ENCODE peak calls at places on chromosomes 7 and 10, in four cellular contexts. E, H, A and O are unnamed samples.

GRCh38 chr10:12180221-12180974 is 15.3 kb downstream of the NUDT5 start:
- DNase-seq in E (no peak), H (no peak), A (no peak), O (no peak)

GRCh38 chr7:32588657-32589056 is 93.4 kb downstream of the AVL9 start:
- DNase-seq in A (no peak), H (no peak), E (peak), O (peak)

GRCh38 chr7:135650831-135651573 is 11.3 kb upstream of the STMP1 start:
- DNase-seq in E (no peak), H (no peak), A (no peak), O (no peak)

GRCh38 chr7:44767912-44768662 is 19.4 kb downstream of the ZMIZ2 start:
- DNase-seq in A (no peak), H (no peak), E (no peak), O (peak)

GRCh38 chr7:21028186-21028989 is 241.7 kb upstream of the SP8 start:
- DNase-seq in H (no peak), E (no peak), A (no peak), O (no peak)

GRCh38 chr10:96695366-96695765 is 24.9 kb downstream of the PIK3AP1 start:
- DNase-seq in A (no peak), E (no peak), H (no peak), O (no peak)

GRCh38 chr10:43971306-43971705 is 322.6 kb upstream of the ZNF32 start:
- DNase-seq in E (no peak), H (no peak), A (no peak), O (no peak)

GRCh38 chr10:986137-986825 is 2.0 kb upstream of the GTPBP4 start:
- DNase-seq in E (no peak), H (no peak), A (no peak), O (peak)

GRCh38 chr7:11331128-11332102 is 357.7 kb downstream of the PHF14 start:
- DNase-seq in E (no peak), A (no peak), H (no peak), O (no peak)

GRCh38 chr7:141675431-141676210 is 26.3 kb downstream of the DENND11 start:
- DNase-seq in A (no peak), E (no peak), H (no peak), O (no peak)

GRCh38 chr10:71891437-71891836 is 40.4 kb upstream of the PSAP start:
- DNase-seq in H (no peak), A (no peak), E (no peak), O (no peak)

GRCh38 chr7:127943541-127944521 is 87.4 kb downstream of the LRRC4 start:
- DNase-seq in E (no peak), H (no peak), A (no peak), O (no peak)

GRCh38 chr7:43625453-43625852 is 42.5 kb downstream of the STK17A start:
- DNase-seq in H (no peak), A (no peak), E (no peak), O (no peak)

GRCh38 chr10:110739811-110740271 is 95.7 kb downstream of the RBM20 start:
- DNase-seq in H (no peak), E (peak), A (peak), O (no peak)

GRCh38 chr10:70206762-70207161 is 26.5 kb downstream of the PPA1 start:
- DNase-seq in H (no peak), A (no peak), E (no peak), O (no peak)

GRCh38 chr10:94279835-94280709 is 82.7 kb downstream of the NOC3L start:
- DNase-seq in H (peak), A (peak), E (peak), O (peak)

GRCh38 chr7:148501707-148502139 is 88.8 kb upstream of the C7orf33 start:
- DNase-seq in H (peak), A (no peak), E (no peak), O (no peak)
- TF ChIP-seq FOSL1 in H (no peak), A (no peak), E (no peak), O (no peak)

GRCh38 chr10:124087672-124088634 is 5.4 kb downstream of the CHST15 start:
- DNase-seq in E (no peak), H (no peak), A (no peak), O (no peak)
- TF ChIP-seq FOSL1 in E (no peak), H (no peak), A (no peak), O (no peak)

DNA sequence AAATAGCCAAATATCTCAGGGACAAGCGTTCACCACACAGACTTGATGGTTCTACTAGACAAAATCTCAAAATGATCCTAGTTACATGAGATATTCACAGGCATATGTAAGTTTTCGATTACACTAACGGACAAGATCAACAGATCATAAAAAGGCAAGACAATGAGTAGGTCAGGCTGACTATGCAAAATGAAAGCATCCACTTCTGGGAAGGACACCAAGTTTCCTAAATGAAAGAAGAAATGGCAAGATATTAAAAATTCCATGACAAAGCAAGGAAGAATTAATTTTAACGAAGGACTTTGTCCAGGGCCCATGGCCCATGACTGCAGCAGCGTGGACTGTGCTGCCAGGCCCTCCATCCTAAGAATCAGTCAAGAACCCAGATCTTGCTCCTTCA is 182.3 kb upstream of the FRMD4A start:
- DNase-seq in A (no peak), E (no peak), H (no peak), O (no peak)
- TF ChIP-seq FOSL1 in A (no peak), E (no peak), H (no peak), O (no peak)

DNA sequence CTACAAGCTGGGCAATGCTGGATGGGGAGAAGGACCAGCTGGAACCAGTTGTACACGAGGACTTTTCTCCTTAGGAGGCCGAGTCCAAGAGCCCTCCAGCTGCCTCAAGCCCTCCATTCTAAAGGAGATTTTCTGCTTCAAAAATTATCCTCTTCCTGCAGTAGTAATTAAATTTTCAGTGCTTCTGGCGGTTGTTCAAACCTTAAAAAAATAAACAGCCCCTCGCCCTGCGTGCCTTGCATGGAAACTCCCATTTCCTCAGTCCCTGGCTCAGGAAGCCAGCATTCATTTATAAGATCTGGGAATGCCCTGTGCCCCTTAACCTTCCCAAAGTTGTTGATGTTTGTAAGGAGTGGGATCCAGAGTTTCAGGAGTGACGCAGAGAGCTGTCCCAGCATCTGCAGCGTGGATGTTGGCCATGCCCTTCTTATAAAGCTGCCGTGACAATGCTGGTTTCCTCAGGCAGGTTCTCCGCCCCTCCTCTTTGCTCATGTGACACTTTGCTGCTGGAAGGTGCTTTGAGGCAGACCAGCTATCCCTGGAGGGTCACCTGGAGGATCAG is 24.0 kb upstream of the ACTR3B start:
- DNase-seq in H (no peak), A (no peak), E (no peak), O (no peak)
- TF ChIP-seq FOSL1 in H (no peak), A (no peak), E (no peak), O (no peak)

DNA sequence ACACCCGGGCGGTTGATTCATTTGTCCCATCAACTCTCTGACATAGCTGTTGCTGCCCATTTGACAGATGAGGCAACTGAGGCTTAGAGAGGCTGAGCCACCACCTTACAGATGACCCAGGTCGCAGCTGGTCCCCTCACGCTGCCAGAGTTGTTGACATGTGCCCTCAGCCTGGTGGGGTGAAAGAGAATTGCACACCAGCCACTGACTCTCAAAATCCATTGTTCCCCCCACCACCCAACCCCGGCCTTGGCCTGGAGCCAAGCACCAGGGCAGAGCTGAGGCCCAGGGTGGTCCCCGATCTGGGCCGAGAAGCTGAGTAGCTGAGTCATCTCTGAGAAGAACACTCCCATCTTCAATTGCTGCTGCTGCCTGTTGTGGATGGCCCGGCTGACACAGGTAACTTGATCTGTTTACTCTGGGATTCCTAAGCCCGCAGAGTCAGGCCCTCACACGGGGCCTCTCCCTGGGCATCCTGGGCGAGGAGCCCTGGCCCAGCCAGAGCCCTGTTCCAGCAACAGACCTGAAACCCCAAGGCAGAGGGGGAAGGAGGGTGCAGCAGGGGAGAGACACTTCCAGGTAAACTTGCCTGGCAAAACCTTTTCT is 27.5 kb downstream of the PVRIG start:
- DNase-seq in H (peak), E (peak), A (peak), O (peak)
- TF ChIP-seq FOSL1 in H (no peak), E (no peak), A (peak), O (no peak)

GRCh38 chr10:106078796-106079576 is 1085.5 kb downstream of the SORCS1 start:
- DNase-seq in E (no peak), A (no peak), H (no peak), O (no peak)
- TF ChIP-seq FOSL1 in E (no peak), A (no peak), H (no peak), O (no peak)

GRCh38 chr10:28366943-28367342 is 64.1 kb upstream of the MPP7 start:
- DNase-seq in E (no peak), A (no peak), H (no peak), O (no peak)

GRCh38 chr10:28365840-28366239 is 63.0 kb upstream of the MPP7 start:
- DNase-seq in A (no peak), E (peak), H (no peak), O (no peak)

GRCh38 chr10:28367419-28367818 is 64.6 kb upstream of the MPP7 start:
- DNase-seq in A (no peak), H (no peak), E (no peak), O (no peak)

GRCh38 chr10:28370107-28370835 is 67.4 kb upstream of the MPP7 start:
- DNase-seq in H (no peak), E (no peak), A (no peak), O (no peak)

DNA sequence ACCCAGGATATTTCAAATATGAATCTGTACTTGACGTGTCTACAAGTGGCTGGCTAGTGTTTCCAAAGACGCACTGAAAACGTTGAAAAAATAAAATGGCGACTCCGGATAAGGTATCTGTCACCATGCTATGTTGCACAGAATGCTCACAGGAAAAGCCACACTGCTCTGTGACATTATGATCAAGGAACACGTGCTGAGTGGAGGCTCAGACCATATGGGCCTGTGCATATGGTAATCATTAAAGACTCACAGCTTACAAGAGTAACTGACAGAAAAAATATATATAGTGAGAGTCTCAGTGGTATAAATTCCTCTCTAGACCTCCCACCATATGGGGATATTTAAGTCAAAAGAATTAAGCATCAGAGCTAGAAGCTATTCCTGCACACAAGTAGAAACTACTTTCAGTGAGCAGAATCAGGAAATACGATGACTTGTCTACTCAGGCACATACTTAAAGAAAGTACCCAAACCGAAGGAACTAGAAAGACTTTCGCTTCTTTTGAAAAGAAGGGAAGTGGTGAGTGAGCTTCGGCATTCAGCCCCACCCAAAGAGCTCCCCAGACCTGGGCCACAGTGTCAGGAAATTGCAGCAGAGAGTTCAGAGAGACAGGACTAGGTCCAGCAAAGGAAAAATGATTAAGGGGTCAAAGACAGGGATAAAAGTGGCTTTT is 65.1 kb upstream of the MPP7 start:
- DNase-seq in A (no peak), H (no peak), E (no peak), O (no peak)
- TF ChIP-seq FOSL1 in A (no peak), H (no peak), E (no peak), O (no peak)

GRCh38 chr7:155001756-155002410 is 1.0 kb downstream of the PAXIP1 start:
- DNase-seq in E (no peak), H (no peak), A (no peak), O (peak)
- TF ChIP-seq FOSL1 in E (no peak), H (no peak), A (no peak), O (no peak)